ENCODE peak calls at places on chromosome 9, in six cellular contexts. H is IMR-90, F is heart left ventricle, C is A549, U is GM06990, E is breast epithelium. O is an unnamed sample.

GRCh38 chr9:36268007-36268427 is 9.8 kb upstream of the GNE start:
- DNase-seq in H (peak; percentile 71), F (no peak), C (no peak), U (no peak), E (no peak), O (no peak)

GRCh38 chr9:61671276-61671973 is 481.6 kb downstream of the SPATA31A7 start:
- DNase-seq in H (no peak), F (peak; percentile 50), C (no peak), U (no peak), E (no peak), O (peak; percentile 6)

GRCh38 chr9:87646546-87646945 is 79.4 kb upstream of the CTSL start:
- DNase-seq in H (no peak), F (no peak), C (no peak), U (no peak), E (no peak), O (no peak)

GRCh38 chr9:135618866-135619598 is 20.3 kb downstream of the GLT6D1 start:
- DNase-seq in H (no peak), F (no peak), C (no peak), U (no peak), E (peak; percentile 2), O (no peak)

GRCh38 chr9:117340422-117340821 is 74.4 kb downstream of the ASTN2 start:
- DNase-seq in H (no peak), F (no peak), C (no peak), U (no peak), E (no peak), O (no peak)

GRCh38 chr9:94014066-94014654 is 59.0 kb upstream of the BARX1 start:
- DNase-seq in H (peak; percentile 49), F (no peak), C (peak; percentile 39), U (no peak), E (no peak), O (peak; percentile 32)

GRCh38 chr9:135788576-135789300 is 86.8 kb downstream of the KCNT1 start:
- DNase-seq in H (no peak), F (no peak), C (no peak), U (no peak), E (no peak), O (no peak)

GRCh38 chr9:82571540-82571939 is 491.4 kb downstream of the RASEF start:
- DNase-seq in H (no peak), F (no peak), C (no peak), U (no peak), E (no peak), O (no peak)

GRCh38 chr9:9950813-9951212 is 662.0 kb downstream of the PTPRD start:
- DNase-seq in H (peak; percentile 20), F (no peak), C (no peak), U (no peak), E (no peak), O (no peak)

GRCh38 chr9:6414291-6414690 is 1.3 kb downstream of the UHRF2 start:
- DNase-seq in H (peak; percentile 50), F (no peak), C (no peak), U (no peak), E (no peak), O (peak; percentile 35)

GRCh38 chr9:129319938-129320481 is 141.9 kb upstream of the IER5L start:
- DNase-seq in H (no peak), F (no peak), C (no peak), U (no peak), E (no peak), O (no peak)
- H3K4me3 ChIP-seq in H (no peak overlapping the region), F (peak overlapping the region; percentile 64), C (no peak overlapping the region), U (peak overlapping the region; percentile 46), E (peak overlapping the region; percentile 46), O (peak overlapping the region; percentile 43)

GRCh38 chr9:84500859-84501258 is 160.3 kb upstream of the SLC28A3 start:
- DNase-seq in H (no peak), F (no peak), C (no peak), U (no peak), E (no peak), O (no peak)

GRCh38 chr9:84500218-84500617 is 159.7 kb upstream of the SLC28A3 start:
- DNase-seq in H (no peak), F (no peak), C (no peak), U (peak; percentile 13), E (no peak), O (peak; percentile 60)

GRCh38 chr9:84501587-84501986 is 161.0 kb upstream of the SLC28A3 start:
- DNase-seq in H (no peak), F (no peak), C (no peak), U (no peak), E (no peak), O (no peak)

DNA sequence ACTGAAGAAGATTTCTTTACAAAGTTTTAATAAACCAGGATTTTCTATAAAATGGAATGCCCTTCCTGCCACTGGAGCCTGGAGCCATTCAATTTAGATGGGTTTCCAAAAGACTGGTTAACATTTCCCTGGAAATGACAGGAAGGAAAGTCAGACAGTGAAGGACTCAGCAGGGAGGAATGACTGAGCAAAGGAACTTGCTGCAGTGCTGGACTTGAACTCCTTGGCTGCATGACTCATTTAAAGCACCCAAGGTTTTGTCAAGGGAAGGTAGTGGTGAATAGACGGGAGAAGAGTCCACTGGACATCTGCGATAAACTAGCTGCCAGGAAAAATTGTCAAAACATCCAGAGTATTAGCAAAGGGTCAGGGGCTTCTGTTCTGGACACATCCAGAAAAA is 163.8 kb upstream of the SLC28A3 start:
- DNase-seq in H (no peak), F (no peak), C (no peak), U (no peak), E (no peak), O (no peak)
- TF ChIP-seq CTCF in H (no peak), F (no peak), C (no peak), U (no peak), E (no peak), O (no peak)

GRCh38 chr9:77956555-77956954 is 75.1 kb downstream of the GNAQ start:
- DNase-seq in H (no peak), F (no peak), C (no peak), U (no peak), E (no peak), O (no peak)
- H3K4me3 ChIP-seq in H (no peak overlapping the region), F (no peak overlapping the region), C (no peak overlapping the region), U (no peak overlapping the region), E (no peak overlapping the region), O (no peak overlapping the region)

DNA sequence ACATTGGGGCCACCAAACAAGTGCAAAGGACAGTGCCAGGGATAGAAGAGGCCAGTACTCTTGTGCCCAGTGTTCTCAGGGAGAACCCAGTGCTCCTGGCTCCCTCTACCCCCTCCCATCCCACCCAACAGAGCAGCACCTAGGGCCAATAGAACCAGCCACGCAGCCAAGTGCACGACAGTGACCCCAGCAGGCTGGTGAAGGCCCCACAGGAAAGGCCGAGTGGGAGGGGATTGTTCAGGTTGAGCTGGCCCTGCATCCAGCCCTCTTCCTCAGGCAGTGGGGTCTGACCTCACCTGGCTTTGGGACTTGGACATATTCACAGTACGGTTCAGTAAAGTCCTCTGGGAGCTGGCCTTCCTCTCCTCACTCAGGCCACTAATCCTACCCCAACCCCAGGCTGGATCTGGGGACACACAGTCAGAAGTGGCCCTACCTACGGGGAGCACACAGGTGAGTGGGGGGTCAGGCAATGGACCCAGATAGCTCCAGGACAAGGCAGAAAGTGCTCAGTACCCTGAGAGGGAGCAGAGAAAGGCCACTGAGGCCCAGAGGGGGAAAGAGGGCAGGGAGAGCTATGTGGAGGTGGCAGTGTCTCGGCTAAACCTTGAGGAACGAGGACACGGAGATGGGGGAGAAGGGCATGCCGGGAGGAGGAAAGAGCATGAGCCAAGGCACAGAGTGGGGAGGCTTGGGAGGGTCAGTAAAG is 25.4 kb downstream of the POLR1E start:
- DNase-seq in H (no peak), F (no peak), C (peak; percentile 26), U (no peak), E (no peak), O (peak; percentile 48)
- TF ChIP-seq CTCF in H (peak; percentile 1), F (no peak), C (no peak), U (peak; percentile 55), E (no peak), O (peak; percentile 40)

GRCh38 chr9:114756920-114757319 is 48.9 kb downstream of the TNFSF15 start:
- DNase-seq in H (no peak), F (no peak), C (no peak), U (no peak), E (no peak), O (no peak)

GRCh38 chr9:114757984-114758383 is 47.9 kb downstream of the TNFSF15 start:
- DNase-seq in H (no peak), F (no peak), C (no peak), U (no peak), E (no peak), O (no peak)

GRCh38 chr9:114754574-114754973 is 51.3 kb downstream of the TNFSF15 start:
- DNase-seq in H (no peak), F (no peak), C (no peak), U (no peak), E (no peak), O (no peak)

GRCh38 chr9:114759512-114759911 is 46.3 kb downstream of the TNFSF15 start:
- DNase-seq in H (no peak), F (no peak), C (no peak), U (no peak), E (no peak), O (no peak)

DNA sequence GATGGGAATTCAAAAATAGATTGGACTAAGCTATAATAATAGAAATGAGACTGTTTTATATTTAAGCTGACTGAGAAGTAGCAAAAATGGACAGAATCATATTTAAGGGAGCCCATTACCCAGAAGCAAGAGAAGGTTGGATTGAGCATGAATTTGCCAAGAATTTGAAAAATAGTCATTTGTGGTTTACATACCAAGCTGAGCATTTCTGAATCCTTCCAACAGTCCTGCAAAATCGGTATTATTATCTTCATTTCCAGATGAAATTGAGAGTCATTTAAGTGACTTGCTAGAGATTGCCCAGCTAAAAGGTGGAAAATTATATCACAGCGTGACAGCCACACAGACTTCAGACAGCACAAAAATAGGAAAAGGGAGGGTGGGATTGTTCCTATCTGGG is 48.4 kb downstream of the TNFSF15 start:
- DNase-seq in H (no peak), F (no peak), C (no peak), U (no peak), E (no peak), O (no peak)
- H3K4me3 ChIP-seq in H (no peak overlapping the region), F (no peak overlapping the region), C (no peak overlapping the region), U (no peak overlapping the region), E (no peak overlapping the region), O (no peak overlapping the region)

GRCh38 chr9:79037338-79037737 is 534.4 kb upstream of the TLE4 start:
- DNase-seq in H (no peak), F (no peak), C (no peak), U (no peak), E (no peak), O (no peak)
- TF ChIP-seq CTCF in H (no peak), F (no peak), C (no peak), U (no peak), E (no peak), O (no peak)

GRCh38 chr9:113604393-113604792 is 140.9 kb downstream of the RGS3 start:
- DNase-seq in H (no peak), F (no peak), C (no peak), U (no peak), E (no peak), O (no peak)

GRCh38 chr9:113600477-113600851 is 136.9 kb downstream of the RGS3 start:
- DNase-seq in H (no peak), F (peak; percentile 62), C (no peak), U (no peak), E (no peak), O (no peak)

GRCh38 chr9:113602126-113603119 is 138.9 kb downstream of the RGS3 start:
- DNase-seq in H (peak; percentile 88), F (peak; percentile 87), C (no peak), U (peak; percentile 50), E (peak; percentile 81), O (no peak)

GRCh38 chr9:113600871-113601545 is 137.5 kb downstream of the RGS3 start:
- DNase-seq in H (no peak), F (peak; percentile 36), C (no peak), U (no peak), E (no peak), O (no peak)

GRCh38 chr9:113603773-113604172 is 140.2 kb downstream of the RGS3 start:
- DNase-seq in H (no peak), F (no peak), C (no peak), U (no peak), E (no peak), O (no peak)
- H3K4me3 ChIP-seq in H (no peak overlapping the region), F (no peak overlapping the region), C (no peak overlapping the region), U (no peak overlapping the region), E (no peak overlapping the region), O (no peak overlapping the region)